ENCODE peak calls at places on chromosome 21, in ten cellular contexts. A, T, V, M, O, J, E, C, G and F are unnamed samples. For H3K36me3, the result is how much of the 10 kb centered on the place peaks cover.

GRCh38 chr21:34530264-34530663 is 18.3 kb upstream of the KCNE1 start:
- DNase-seq in T (no peak), C (no peak), M (peak), O (no peak), V (no peak), G (no peak), E (no peak), J (no peak), A (no peak), F (no peak)

GRCh38 chr21:15768853-15769252 is 39.1 kb downstream of the USP25 start:
- DNase-seq in O (no peak), E (no peak), C (no peak), G (no peak), A (no peak), V (no peak), J (no peak), M (no peak), T (no peak), F (no peak)

GRCh38 chr21:28308516-28308915 is 684.2 kb downstream of the LTN1 start:
- DNase-seq in M (peak), C (no peak), O (no peak), G (no peak), A (no peak), E (no peak), V (no peak), J (no peak), T (no peak), F (no peak)

GRCh38 chr21:24225432-24225831 is 1381.8 kb downstream of the MRPL39 start:
- DNase-seq in C (no peak), V (no peak), O (no peak), E (no peak), G (no peak), M (peak), T (no peak), J (no peak), A (no peak), F (no peak)

GRCh38 chr21:34836933-34837505 is 168.2 kb downstream of the CLIC6 start:
- DNase-seq in M (no peak), G (no peak), O (no peak), A (no peak), E (no peak), J (no peak), C (no peak), T (no peak), V (no peak), F (no peak)

GRCh38 chr21:45136927-45137611 is 62.7 kb downstream of the ADARB1 start:
- DNase-seq in O (peak), T (peak), A (peak), V (peak), C (peak), G (peak), E (peak), J (peak), M (peak), F (peak)

GRCh38 chr21:35428041-35428400 is 378.9 kb upstream of the RUNX1 start:
- DNase-seq in G (no peak), O (no peak), J (no peak), V (no peak), M (peak), E (no peak), A (no peak), C (no peak), T (no peak), F (no peak)

GRCh38 chr21:39188521-39189139 is 5.4 kb upstream of the PSMG1 start:
- DNase-seq in A (no peak), C (no peak), J (no peak), T (no peak), V (no peak), O (no peak), G (no peak), M (no peak), E (no peak), F (peak)

GRCh38 chr21:39064325-39065012 is 118.8 kb downstream of the PSMG1 start:
- DNase-seq in V (no peak), G (no peak), E (no peak), C (no peak), J (no peak), M (no peak), O (no peak), A (no peak), T (no peak), F (no peak)

GRCh38 chr21:26389971-26390641 is 183.0 kb downstream of the CYYR1 start:
- DNase-seq in G (peak), E (no peak), T (no peak), C (peak), A (no peak), O (no peak), M (peak), J (no peak), V (no peak), F (no peak)

GRCh38 chr21:40699366-40699765 is 147.6 kb downstream of the DSCAM start:
- DNase-seq in E (no peak), A (no peak), G (no peak), J (no peak), V (no peak), T (no peak), C (no peak), M (no peak), O (no peak), F (no peak)

GRCh38 chr21:44530221-44530902 is 9.6 kb downstream of the KRTAP10-1 start:
- DNase-seq in M (no peak), A (no peak), J (no peak), G (no peak), E (no peak), C (no peak), V (no peak), T (peak), O (no peak), F (no peak)

GRCh38 chr21:25862596-25862995 is 127.8 kb downstream of the GABPA start:
- DNase-seq in C (no peak), J (no peak), T (no peak), V (peak), E (no peak), O (no peak), G (no peak), A (no peak), M (peak), F (no peak)

GRCh38 chr21:35026617-35027557 is 22.2 kb downstream of the RUNX1 start:
- DNase-seq in O (peak), A (peak), G (peak), V (peak), E (peak), T (peak), C (no peak), J (no peak), M (peak), F (peak)

GRCh38 chr21:35072960-35073359 is 23.9 kb upstream of the RUNX1 start:
- DNase-seq in A (no peak), V (no peak), T (peak), G (peak), O (no peak), E (no peak), C (no peak), M (peak), J (no peak), F (peak)

GRCh38 chr21:20943476-20944085 is 54.6 kb upstream of the NCAM2 start:
- DNase-seq in G (no peak), V (no peak), M (no peak), C (no peak), E (no peak), J (no peak), A (no peak), T (no peak), O (no peak), F (no peak)

GRCh38 chr21:43006874-43007208 is 32.5 kb downstream of the PKNOX1 start:
- DNase-seq in E (no peak), C (no peak), O (no peak), A (no peak), G (no peak), T (no peak), V (no peak), J (no peak), M (no peak), F (no peak)
- H3K36me3 ChIP-seq in E (under half), C (under half), O (under half), A (under half), G (under half), T (under half), V (under half), J (under half), M (under half), F (under half)

GRCh38 chr21:46325073-46325912 is 1.3 kb downstream of the PCNT start:
- DNase-seq in E (peak), T (peak), C (peak), O (no peak), V (peak), J (no peak), G (peak), A (peak), M (peak), F (peak)

GRCh38 chr21:46322351-46323226 is 1.1 kb downstream of the C21orf58 start:
- DNase-seq in M (peak), J (no peak), A (peak), C (no peak), O (no peak), T (no peak), E (no peak), V (no peak), G (peak), F (no peak)

GRCh38 chr21:46324390-46325072 is 575 bp downstream of the PCNT start:
- DNase-seq in G (peak), E (peak), C (peak), O (peak), J (peak), A (peak), T (peak), M (peak), V (peak), F (peak)

GRCh38 chr21:46323227-46323709 is 402 bp downstream of the C21orf58 start:
- DNase-seq in T (peak), A (no peak), J (no peak), O (no peak), V (no peak), E (no peak), M (no peak), C (no peak), G (no peak), F (no peak)

GRCh38 chr21:46323710-46324389 is at the start of the genes C21orf58 and PCNT:
- DNase-seq in V (peak), G (peak), M (peak), A (peak), E (peak), J (peak), C (peak), T (peak), O (peak), F (peak)
- TF ChIP-seq POLR2A in V (peak), G (peak), M (peak), A (no peak), E (no peak), J (no peak), C (peak), T (no peak), O (no peak), F (no peak)

DNA sequence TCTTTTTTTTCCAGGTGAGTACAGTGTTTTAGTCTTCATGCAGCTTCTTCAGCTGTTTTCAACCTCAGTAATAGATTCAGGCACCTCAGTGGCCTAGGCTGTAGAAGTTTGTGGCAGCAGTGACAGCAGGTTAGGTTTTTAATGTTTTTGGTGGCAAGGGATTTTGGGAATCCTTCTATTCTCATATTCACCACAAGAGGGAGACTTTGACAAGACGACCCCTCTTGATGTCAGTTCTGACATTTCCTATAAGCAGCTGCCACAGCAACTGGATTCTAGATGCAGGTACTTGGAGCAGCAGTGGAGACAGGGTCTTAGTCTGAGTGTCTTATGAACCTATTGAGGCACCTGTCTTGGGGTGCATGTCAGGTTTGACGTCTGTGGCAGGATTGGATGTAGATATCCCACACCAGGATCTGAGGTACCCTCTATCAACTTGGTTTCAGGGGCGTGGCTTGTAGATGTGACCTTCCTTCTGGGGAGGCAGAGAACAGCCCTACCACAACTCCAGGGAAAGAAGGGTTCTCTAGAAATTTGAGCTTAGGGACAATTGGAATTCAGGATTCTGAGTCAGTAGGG is 1104.2 kb upstream of the TMPRSS15 start:
- DNase-seq in J (no peak), G (no peak), M (no peak), T (no peak), C (no peak), V (peak), A (no peak), O (no peak), E (no peak), F (no peak)
- TF ChIP-seq CTCF in J (no peak), G (peak), M (no peak), T (no peak), C (no peak), V (no peak), A (peak), O (no peak), E (no peak), F (no peak)

GRCh38 chr21:42567861-42568260 is 54.2 kb downstream of the SLC37A1 start:
- DNase-seq in C (no peak), J (peak), O (no peak), T (peak), V (no peak), M (no peak), A (no peak), E (peak), G (no peak), F (no peak)

GRCh38 chr21:42567181-42567560 is 53.5 kb downstream of the SLC37A1 start:
- DNase-seq in V (no peak), M (no peak), T (peak), O (no peak), C (no peak), A (no peak), G (no peak), E (no peak), J (peak), F (no peak)

GRCh38 chr21:42568834-42569731 is 55.4 kb downstream of the SLC37A1 start:
- DNase-seq in A (peak), V (no peak), E (peak), J (peak), M (no peak), T (peak), O (no peak), C (no peak), G (no peak), F (peak)

GRCh38 chr21:42569732-42570301 is 56.2 kb downstream of the SLC37A1 start:
- DNase-seq in E (peak), A (peak), O (no peak), C (no peak), J (peak), T (peak), G (no peak), V (no peak), M (no peak), F (no peak)

GRCh38 chr21:42568377-42568776 is 54.7 kb downstream of the SLC37A1 start:
- DNase-seq in J (peak), A (no peak), V (no peak), G (no peak), E (peak), T (peak), O (no peak), M (no peak), C (no peak), F (peak)
- H3K36me3 ChIP-seq in J (half or more), A (under half), V (under half), G (under half), E (under half), T (under half), O (under half), M (under half), C (under half), F (under half)

GRCh38 chr21:41878831-41879189 is 334 bp downstream of the PRDM15 start:
- DNase-seq in V (peak), C (peak), E (peak), M (peak), T (peak), A (peak), J (peak), O (peak), G (peak), F (peak)
- TF ChIP-seq POLR2A in V (no peak), C (no peak), E (no peak), M (no peak), T (no peak), A (no peak), J (no peak), O (no peak), G (no peak), F (no peak)

DNA sequence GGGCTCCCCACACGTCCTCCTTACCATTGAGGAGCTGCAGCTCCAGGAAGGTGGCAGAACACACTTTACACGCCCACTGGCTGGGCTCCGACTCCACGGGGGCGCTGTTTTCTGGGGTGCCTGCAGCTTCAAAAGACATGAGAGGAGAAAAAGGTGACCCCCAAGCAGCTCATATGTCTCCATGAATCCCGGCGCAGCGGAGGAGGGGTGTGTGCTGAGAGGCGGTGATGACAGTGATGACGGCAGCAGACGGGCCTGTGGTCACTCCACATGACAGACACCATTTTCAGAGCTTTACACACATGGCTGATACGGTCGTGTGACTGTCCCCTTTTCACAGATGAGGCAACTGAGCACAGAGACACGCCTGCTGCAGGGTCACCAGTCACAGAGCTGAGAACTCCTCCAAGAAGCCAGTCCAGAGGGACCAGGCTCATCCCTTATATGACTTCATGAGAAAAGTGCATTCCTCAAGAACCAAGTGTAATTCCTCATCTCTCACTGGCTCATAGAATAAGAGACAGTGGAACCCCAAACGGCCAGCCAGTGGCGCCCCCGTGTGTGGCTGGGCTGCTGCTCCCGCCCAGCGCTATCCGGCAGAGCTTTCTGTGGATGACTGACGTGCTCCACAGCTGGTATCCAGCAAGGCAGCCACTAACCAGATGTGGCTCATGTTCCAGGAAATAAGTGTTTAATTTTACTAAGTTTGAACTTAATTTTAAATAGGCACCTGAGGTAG is 31.9 kb downstream of the PRDM15 start:
- DNase-seq in A (no peak), J (peak), C (no peak), O (no peak), M (peak), E (no peak), T (peak), G (no peak), V (peak), F (no peak)
- TF ChIP-seq CTCF in A (no peak), J (no peak), C (no peak), O (no peak), M (peak), E (no peak), T (no peak), G (no peak), V (peak), F (no peak)

GRCh38 chr21:33425825-33426224 is 22.6 kb downstream of the IFNGR2 start:
- DNase-seq in T (no peak), M (peak), V (no peak), E (no peak), J (no peak), C (no peak), A (no peak), O (no peak), G (peak), F (no peak)
- H3K36me3 ChIP-seq in T (under half), M (half or more), V (half or more), E (under half), J (half or more), C (under half), A (under half), O (under half), G (under half), F (half or more)